ENCODE peak calls at places on chromosomes 2 and 18, in four cellular contexts. J is Daoy, Y is hepatic stellate cell, A is hepatocyte. Q is an unnamed sample.

GRCh38 chr2:45759310-45759851 is 107.9 kb downstream of the PRKCE start:
- DNase-seq in A (peak; percentile 34), Y (peak; percentile 47), J (no peak), Q (no peak)

GRCh38 chr2:42053791-42054656 is 6.2 kb downstream of the PKDCC start:
- DNase-seq in A (no peak), Y (peak; percentile 68), J (no peak), Q (no peak)

GRCh38 chr2:85705680-85706039 is 11.5 kb downstream of the GNLY start:
- DNase-seq in J (peak; percentile 60), Y (peak; percentile 78), A (peak; percentile 75), Q (no peak)

GRCh38 chr2:586518-587370 is 90.5 kb downstream of the TMEM18 start:
- DNase-seq in J (no peak), Y (no peak), A (peak; percentile 39), Q (no peak)

GRCh38 chr2:133504566-133505505 is 63.4 kb downstream of the NCKAP5 start:
- DNase-seq in J (peak; percentile 57), A (no peak), Y (peak; percentile 37), Q (no peak)

GRCh38 chr18:58682429-58683069 is 11.3 kb downstream of the MALT1 start:
- DNase-seq in Y (peak; percentile 58), A (peak; percentile 73), J (peak; percentile 67), Q (no peak)

GRCh38 chr2:171923206-171923605 is 945 bp downstream of the HAT1 start:
- DNase-seq in J (peak; percentile 37), Y (no peak), A (peak; percentile 19), Q (no peak)

GRCh38 chr2:238854246-238854645 is 6.4 kb downstream of the TWIST2 start:
- DNase-seq in Y (no peak), A (no peak), J (no peak), Q (no peak)

GRCh38 chr2:120343433-120344105 is 2.4 kb upstream of the INHBB start:
- DNase-seq in J (peak; percentile 88), Y (peak; percentile 91), A (peak; percentile 94), Q (no peak)

GRCh38 chr2:237923507-237924163 is 43.2 kb upstream of the UBE2F start:
- DNase-seq in J (peak; percentile 43), Y (peak; percentile 86), A (peak; percentile 87), Q (peak; percentile 65)

GRCh38 chr2:113700186-113700841 is 56.1 kb downstream of the SLC35F5 start:
- DNase-seq in A (no peak), J (peak; percentile 7), Y (peak; percentile 77), Q (peak; percentile 21)

GRCh38 chr2:203002054-203002821 is 12.4 kb upstream of the NBEAL1 start:
- DNase-seq in A (peak; percentile 42), Y (peak; percentile 17), J (no peak), Q (no peak)

GRCh38 chr18:40841473-40841872 is 1113.6 kb upstream of the PIK3C3 start:
- DNase-seq in Y (peak; percentile 6), A (no peak), J (no peak), Q (no peak)

GRCh38 chr2:179106342-179107178 is 56.6 kb upstream of the CCDC141 start:
- DNase-seq in A (peak; percentile 68), J (peak; percentile 89), Y (peak; percentile 14), Q (no peak)

GRCh38 chr2:128404709-128405466 is 86.2 kb upstream of the HS6ST1 start:
- DNase-seq in J (no peak), A (no peak), Y (no peak), Q (no peak)

GRCh38 chr2:120403676-120404075 is 57.7 kb downstream of the INHBB start:
- DNase-seq in A (no peak), J (no peak), Y (no peak), Q (no peak)

GRCh38 chr2:153986488-153987229 is 114.9 kb downstream of the GALNT13 start:
- DNase-seq in A (no peak), Y (no peak), J (no peak), Q (no peak)

GRCh38 chr2:241982711-241983570 is 113.4 kb downstream of the RTP5 start:
- DNase-seq in Y (no peak), A (no peak), J (no peak), Q (no peak)